ENCODE peak calls at places on chromosome 9, in six cellular contexts. I, J, P, A, D and T are unnamed samples.
A peak's percentile ranks its signal among the peaks of the same experiment; 100 is the strongest.

GRCh38 chr9:89234636-89235035 is 56.0 kb upstream of the SHC3 start:
- DNase-seq in A (peak; percentile 63), P (no peak), J (no peak), I (peak; percentile 49), D (no peak), T (no peak)

GRCh38 chr9:89440951-89441654 is 56.8 kb downstream of the SEMA4D start:
- DNase-seq in P (no peak), D (peak; percentile 81), I (no peak), A (peak; percentile 69), J (no peak), T (no peak)

GRCh38 chr9:127280880-127281660 is 16.5 kb downstream of the GARNL3 start:
- DNase-seq in A (no peak), J (no peak), P (no peak), D (no peak), I (no peak), T (no peak)

GRCh38 chr9:126347911-126348760 is 21.5 kb downstream of the MVB12B start:
- DNase-seq in D (no peak), I (no peak), A (peak; percentile 84), P (peak; percentile 74), J (no peak), T (no peak)

GRCh38 chr9:3401556-3401955 is 124.2 kb downstream of the RFX3 start:
- DNase-seq in J (no peak), P (no peak), A (no peak), I (no peak), D (no peak), T (peak; percentile 16)

GRCh38 chr9:126357074-126357473 is 30.4 kb downstream of the MVB12B start:
- DNase-seq in J (no peak), P (no peak), A (no peak), D (no peak), I (no peak), T (no peak)

GRCh38 chr9:29332789-29333188 is 1759.5 kb upstream of the C9orf72 start:
- DNase-seq in D (no peak), J (peak; percentile 60), I (no peak), P (no peak), A (no peak), T (no peak)

GRCh38 chr9:124125590-124126047 is 114.1 kb downstream of the LHX2 start:
- DNase-seq in A (no peak), P (no peak), D (no peak), I (no peak), J (no peak), T (no peak)

GRCh38 chr9:116599342-116599884 is 87.7 kb upstream of the TRIM32 start:
- DNase-seq in D (no peak), I (no peak), J (no peak), A (no peak), P (no peak), T (no peak)

GRCh38 chr9:132147331-132147730 is 14.5 kb upstream of the NTNG2 start:
- DNase-seq in J (no peak), P (no peak), D (no peak), I (no peak), A (no peak), T (no peak)

GRCh38 chr9:94859226-94859625 is 132.7 kb downstream of the AOPEP start:
- DNase-seq in A (no peak), J (no peak), I (no peak), D (no peak), P (no peak), T (no peak)

GRCh38 chr9:128022886-128023285 is 42.1 kb upstream of the EEIG1 start:
- DNase-seq in P (no peak), I (no peak), J (no peak), A (no peak), D (no peak), T (no peak)

GRCh38 chr9:129918296-129918950 is 83.2 kb downstream of the USP20 start:
- DNase-seq in J (no peak), D (no peak), P (no peak), I (no peak), A (no peak), T (no peak)

GRCh38 chr9:109487247-109487646 is 10.9 kb downstream of the PTPN3 start:
- DNase-seq in D (no peak), P (no peak), I (no peak), A (no peak), J (no peak), T (no peak)

GRCh38 chr9:3768286-3768685 is 242.5 kb upstream of the RFX3 start:
- DNase-seq in A (no peak), J (no peak), D (no peak), I (no peak), P (no peak), T (no peak)

GRCh38 chr9:128818839-128819715 is 777 bp downstream of the ENDOG start:
- DNase-seq in A (peak; percentile 71), J (no peak), D (peak; percentile 23), I (peak; percentile 67), P (peak; percentile 43), T (peak; percentile 45)

GRCh38 chr9:124392254-124392653 is 23.0 kb downstream of the PSMB7 start:
- DNase-seq in P (no peak), A (peak; percentile 66), I (peak; percentile 22), J (no peak), D (no peak), T (no peak)

GRCh38 chr9:110027624-110028023 is 180.3 kb downstream of the C9orf152 start:
- DNase-seq in P (no peak), I (no peak), J (no peak), A (no peak), D (no peak), T (no peak)

GRCh38 chr9:131732061-131732526 is 7.8 kb downstream of the RAPGEF1 start:
- DNase-seq in I (no peak), P (peak; percentile 57), A (peak; percentile 46), D (peak; percentile 87), J (no peak), T (no peak)

GRCh38 chr9:127336708-127337352 is 60.1 kb upstream of the SLC2A8 start:
- DNase-seq in I (no peak), D (peak; percentile 64), A (no peak), J (peak; percentile 96), P (peak; percentile 64), T (peak; percentile 74)

GRCh38 chr9:94875300-94876063 is 149.0 kb downstream of the AOPEP start:
- DNase-seq in P (no peak), A (no peak), D (no peak), I (no peak), J (no peak), T (peak; percentile 69)

GRCh38 chr9:127803507-127804352 is 1.0 kb downstream of the FPGS start:
- DNase-seq in D (no peak), I (no peak), J (peak; percentile 36), A (peak; percentile 66), P (peak; percentile 47), T (peak; percentile 73)

GRCh38 chr9:102845847-102846246 is 149.3 kb upstream of the CYLC2 start:
- DNase-seq in A (no peak), P (no peak), D (no peak), J (no peak), I (no peak), T (peak; percentile 77)

GRCh38 chr9:4092793-4093709 is 206.8 kb downstream of the GLIS3 start:
- DNase-seq in P (no peak), J (no peak), D (no peak), I (no peak), A (no peak), T (peak; percentile 71)